ENCODE peak calls at places on chromosomes 12 and 14, in five cellular contexts. One of them, this sample, is unnamed. For H3K4me1, the result is how much of the 10 kb centered on the place peaks cover.

GRCh38 chr14:102759416-102759815 is 17.8 kb upstream of the TRAF3 start:
- DNase-seq in stomach: no peak
- DNase-seq in spleen: no peak
- DNase-seq in ovary: no peak
- DNase-seq in astrocyte: no peak
- DNase-seq in this sample: no peak

GRCh38 chr14:77459072-77459723 is 1.3 kb downstream of the AHSA1 start:
- DNase-seq in stomach: peak
- DNase-seq in spleen: no peak
- DNase-seq in ovary: peak
- DNase-seq in astrocyte: peak
- DNase-seq in this sample: peak

GRCh38 chr12:131111446-131111845 is 157.7 kb downstream of the ADGRD1 start:
- DNase-seq in stomach: no peak
- DNase-seq in spleen: no peak
- DNase-seq in ovary: no peak
- DNase-seq in astrocyte: no peak
- DNase-seq in this sample: no peak

GRCh38 chr12:121718653-121719239 is 6.2 kb downstream of the TMEM120B start:
- DNase-seq in stomach: no peak
- DNase-seq in spleen: no peak
- DNase-seq in ovary: no peak
- DNase-seq in astrocyte: no peak
- DNase-seq in this sample: no peak

GRCh38 chr14:90750701-90751100 is 65.5 kb downstream of the TTC7B start:
- DNase-seq in stomach: no peak
- DNase-seq in spleen: no peak
- DNase-seq in ovary: no peak
- DNase-seq in astrocyte: no peak
- DNase-seq in this sample: no peak

GRCh38 chr12:113314121-113314529 is 20.8 kb downstream of the SLC8B1 start:
- DNase-seq in stomach: no peak
- DNase-seq in spleen: no peak
- DNase-seq in ovary: no peak
- DNase-seq in astrocyte: peak
- DNase-seq in this sample: no peak

GRCh38 chr12:18130855-18131254 is 40.9 kb upstream of the RERGL start:
- DNase-seq in stomach: no peak
- DNase-seq in spleen: no peak
- DNase-seq in ovary: no peak
- DNase-seq in astrocyte: no peak
- DNase-seq in this sample: no peak

GRCh38 chr14:76091036-76091435 is 60.7 kb upstream of the GPATCH2L start:
- DNase-seq in stomach: no peak
- DNase-seq in spleen: no peak
- DNase-seq in ovary: no peak
- DNase-seq in astrocyte: no peak
- DNase-seq in this sample: no peak

GRCh38 chr12:2924019-2924418 is 33.3 kb downstream of the TULP3 start:
- DNase-seq in stomach: no peak
- DNase-seq in spleen: no peak
- DNase-seq in ovary: no peak
- DNase-seq in astrocyte: peak
- DNase-seq in this sample: no peak

GRCh38 chr14:34331728-34332623 is 130.1 kb downstream of the SPTSSA start:
- DNase-seq in stomach: peak
- DNase-seq in spleen: peak
- DNase-seq in ovary: peak
- DNase-seq in astrocyte: peak
- DNase-seq in this sample: peak

GRCh38 chr12:46364777-46365580 is 7.6 kb downstream of the SLC38A2 start:
- DNase-seq in stomach: peak
- DNase-seq in spleen: no peak
- DNase-seq in ovary: peak
- DNase-seq in astrocyte: peak
- DNase-seq in this sample: peak

GRCh38 chr12:47349770-47350408 is 270.1 kb upstream of the AMIGO2 start:
- DNase-seq in stomach: no peak
- DNase-seq in spleen: no peak
- DNase-seq in ovary: no peak
- DNase-seq in astrocyte: peak
- DNase-seq in this sample: no peak

GRCh38 chr14:29584992-29585391 is 342.7 kb downstream of the PRKD1 start:
- DNase-seq in stomach: no peak
- DNase-seq in spleen: no peak
- DNase-seq in ovary: peak
- DNase-seq in astrocyte: peak
- DNase-seq in this sample: peak

GRCh38 chr12:47561746-47562145 is 144.1 kb downstream of the RPAP3 start:
- DNase-seq in stomach: no peak
- DNase-seq in spleen: no peak
- DNase-seq in ovary: no peak
- DNase-seq in astrocyte: peak
- DNase-seq in this sample: no peak

GRCh38 chr14:104555621-104556255 is 23.8 kb upstream of the C14orf180 start:
- DNase-seq in stomach: no peak
- DNase-seq in spleen: no peak
- DNase-seq in ovary: no peak
- DNase-seq in astrocyte: no peak
- DNase-seq in this sample: no peak

GRCh38 chr14:99794156-99794780 is 1.1 kb downstream of the EML1 start:
- DNase-seq in stomach: no peak
- DNase-seq in spleen: no peak
- DNase-seq in ovary: no peak
- DNase-seq in astrocyte: peak
- DNase-seq in this sample: no peak

GRCh38 chr12:117361312-117361670 is at the start of gene NOS1:
- DNase-seq in stomach: no peak
- DNase-seq in spleen: no peak
- DNase-seq in ovary: no peak
- DNase-seq in astrocyte: no peak
- DNase-seq in this sample: no peak

GRCh38 chr14:88559852-88560251 is 3.0 kb upstream of the ZC3H14 start:
- DNase-seq in stomach: no peak
- DNase-seq in spleen: no peak
- DNase-seq in ovary: no peak
- DNase-seq in astrocyte: peak
- DNase-seq in this sample: no peak

GRCh38 chr14:88565427-88565826 is 2.6 kb downstream of the ZC3H14 start:
- DNase-seq in stomach: no peak
- DNase-seq in spleen: no peak
- DNase-seq in ovary: no peak
- DNase-seq in astrocyte: no peak
- DNase-seq in this sample: no peak

GRCh38 chr14:88563845-88564244 is 1.0 kb downstream of the ZC3H14 start:
- DNase-seq in stomach: no peak
- DNase-seq in spleen: no peak
- DNase-seq in ovary: no peak
- DNase-seq in astrocyte: no peak
- DNase-seq in this sample: no peak

GRCh38 chr14:88562831-88563686 is at the start of gene ZC3H14:
- DNase-seq in stomach: peak
- DNase-seq in spleen: peak
- DNase-seq in ovary: peak
- DNase-seq in astrocyte: peak
- DNase-seq in this sample: peak

DNA sequence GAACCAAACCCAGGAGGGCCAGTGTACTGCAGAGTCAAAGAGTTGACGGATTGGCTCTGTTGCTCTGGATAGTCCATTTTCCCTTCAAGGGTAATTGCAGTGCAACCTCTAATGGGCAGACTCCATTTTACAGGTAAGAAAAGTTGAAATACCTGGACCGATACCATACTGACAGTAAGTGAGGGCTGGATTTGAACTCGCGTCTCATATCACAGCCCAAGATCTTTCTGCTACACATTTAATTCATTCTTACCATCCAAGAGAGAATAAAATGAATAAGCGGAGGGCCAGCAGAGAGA is 356 bp upstream of the ZC3H14 start:
- DNase-seq in stomach: no peak
- DNase-seq in spleen: no peak
- DNase-seq in ovary: no peak
- DNase-seq in astrocyte: no peak
- DNase-seq in this sample: no peak
- TF ChIP-seq CTCF in stomach: no peak
- TF ChIP-seq CTCF in spleen: no peak
- TF ChIP-seq CTCF in ovary: no peak
- TF ChIP-seq CTCF in astrocyte: no peak
- TF ChIP-seq CTCF in this sample: no peak

GRCh38 chr12:42327227-42327590 is 1.2 kb downstream of the PPHLN1 start:
- DNase-seq in stomach: no peak
- DNase-seq in spleen: no peak
- DNase-seq in ovary: no peak
- DNase-seq in astrocyte: no peak
- DNase-seq in this sample: no peak
- H3K4me3 ChIP-seq in stomach: peak
- H3K4me3 ChIP-seq in spleen: peak
- H3K4me3 ChIP-seq in ovary: peak
- H3K4me3 ChIP-seq in astrocyte: peak
- H3K4me3 ChIP-seq in this sample: peak

DNA sequence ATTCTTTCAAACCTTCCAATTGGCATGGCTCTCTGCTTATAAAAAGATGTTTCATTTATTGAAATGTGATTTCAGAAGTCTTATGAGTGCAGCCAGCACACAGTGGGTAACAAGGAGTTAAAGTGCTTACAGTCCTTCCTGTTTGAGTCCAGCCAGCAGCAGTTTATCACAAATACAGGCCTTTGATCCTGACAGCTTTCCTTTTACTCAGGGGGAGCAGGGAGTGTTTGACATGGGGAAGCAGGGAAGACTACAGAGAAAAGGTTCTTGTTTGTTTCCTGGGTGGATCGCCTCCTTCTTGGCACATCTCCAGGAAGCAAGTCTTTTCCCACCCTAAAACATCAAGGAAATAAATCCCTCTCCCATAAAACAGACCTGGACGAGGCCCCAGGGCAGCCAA is 216.1 kb downstream of the MSRB3 start:
- DNase-seq in stomach: no peak
- DNase-seq in spleen: no peak
- DNase-seq in ovary: no peak
- DNase-seq in astrocyte: no peak
- DNase-seq in this sample: no peak
- H3K4me1 ChIP-seq in stomach: under half
- H3K4me1 ChIP-seq in spleen: under half
- H3K4me1 ChIP-seq in ovary: under half
- H3K4me1 ChIP-seq in astrocyte: under half
- H3K4me1 ChIP-seq in this sample: under half

GRCh38 chr14:73290279-73290678 is 53.0 kb downstream of the PAPLN start:
- DNase-seq in stomach: no peak
- DNase-seq in spleen: no peak
- DNase-seq in ovary: no peak
- DNase-seq in astrocyte: no peak
- DNase-seq in this sample: no peak

GRCh38 chr14:73289308-73289707 is 52.0 kb downstream of the PAPLN start:
- DNase-seq in stomach: no peak
- DNase-seq in spleen: no peak
- DNase-seq in ovary: no peak
- DNase-seq in astrocyte: no peak
- DNase-seq in this sample: no peak

GRCh38 chr14:73289729-73290128 is 52.4 kb downstream of the PAPLN start:
- DNase-seq in stomach: no peak
- DNase-seq in spleen: no peak
- DNase-seq in ovary: no peak
- DNase-seq in astrocyte: no peak
- DNase-seq in this sample: no peak

GRCh38 chr14:73293782-73294781 is 56.8 kb downstream of the PAPLN start:
- DNase-seq in stomach: no peak
- DNase-seq in spleen: no peak
- DNase-seq in ovary: no peak
- DNase-seq in astrocyte: peak
- DNase-seq in this sample: no peak

DNA sequence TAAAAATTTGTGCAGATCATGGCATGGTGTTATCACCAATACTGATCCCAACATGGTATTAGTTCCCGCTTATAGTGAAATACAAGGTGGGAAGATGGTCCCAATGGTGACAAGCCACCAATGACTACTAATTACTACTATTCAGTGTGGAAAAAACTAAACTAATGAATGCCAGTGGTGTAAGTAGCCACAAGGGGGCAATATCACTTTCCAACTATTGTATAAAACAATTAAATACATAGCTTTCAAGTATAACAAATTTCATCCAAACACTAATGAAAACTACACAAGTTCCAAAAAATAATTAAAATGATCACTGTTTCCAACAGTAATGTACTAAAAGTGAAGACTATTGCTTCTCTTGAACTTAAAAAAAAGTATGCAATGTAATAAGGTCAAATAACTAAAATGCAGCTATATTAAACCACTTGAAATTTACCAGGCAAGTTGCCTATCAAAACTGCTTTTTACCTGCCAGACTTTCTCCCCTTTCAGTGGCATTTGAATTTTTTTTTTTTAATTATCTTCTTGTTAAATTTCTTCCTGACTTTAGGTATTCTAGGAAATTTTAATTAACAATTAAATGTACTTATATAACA is 58.0 kb downstream of the PAPLN start:
- DNase-seq in stomach: no peak
- DNase-seq in spleen: no peak
- DNase-seq in ovary: no peak
- DNase-seq in astrocyte: peak
- DNase-seq in this sample: no peak
- TF ChIP-seq CTCF in stomach: peak
- TF ChIP-seq CTCF in spleen: peak
- TF ChIP-seq CTCF in ovary: peak
- TF ChIP-seq CTCF in astrocyte: peak
- TF ChIP-seq CTCF in this sample: peak

DNA sequence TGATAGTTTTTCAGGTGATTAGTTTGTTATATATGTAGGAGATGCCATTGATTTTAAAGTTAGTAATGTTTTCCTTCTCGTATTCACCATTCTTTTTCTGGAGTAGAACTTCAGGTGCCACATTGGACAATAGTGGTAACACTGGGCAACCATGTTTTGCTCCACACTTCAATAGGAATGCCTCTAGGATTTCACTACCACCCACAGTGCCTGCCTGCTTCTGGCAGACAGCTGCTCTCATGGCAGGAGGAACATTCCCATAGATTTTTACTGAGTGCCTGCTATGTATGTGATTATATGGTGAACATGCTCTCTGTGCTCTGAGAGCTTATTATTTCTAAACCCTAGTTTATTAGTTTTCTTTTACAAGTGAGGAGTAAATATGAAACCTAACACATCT is 53.7 kb downstream of the GCH1 start:
- DNase-seq in stomach: no peak
- DNase-seq in spleen: no peak
- DNase-seq in ovary: no peak
- DNase-seq in astrocyte: no peak
- DNase-seq in this sample: no peak
- H3K4me3 ChIP-seq in stomach: no peak
- H3K4me3 ChIP-seq in spleen: no peak
- H3K4me3 ChIP-seq in ovary: no peak
- H3K4me3 ChIP-seq in astrocyte: no peak
- H3K4me3 ChIP-seq in this sample: no peak

This sample was measured in lung.